ENCODE peak calls at places on chromosomes 1 and 21, in seven cellular contexts. B, K, G, L, T, S and X are unnamed samples.

GRCh38 chr1:204340137-204340536 is 19.6 kb downstream of the PLEKHA6 start:
- DNase-seq in G (no peak), B (no peak), S (no peak), T (no peak), K (no peak), L (no peak), X (no peak)

GRCh38 chr1:16088996-16089395 is 15.5 kb upstream of the FAM131C start:
- DNase-seq in S (no peak), L (no peak), G (no peak), K (no peak), B (no peak), T (no peak), X (no peak)

GRCh38 chr1:198623920-198624647 is 14.8 kb upstream of the PTPRC start:
- DNase-seq in T (no peak), B (no peak), S (no peak), G (no peak), K (no peak), L (no peak), X (no peak)

GRCh38 chr1:48442864-48443619 is 29.0 kb downstream of the SPATA6 start:
- DNase-seq in B (no peak), S (peak; percentile 5), K (no peak), G (no peak), L (no peak), T (no peak), X (peak; percentile 38)

GRCh38 chr21:44699502-44700001 is 2.6 kb downstream of the KRTAP10-12 start:
- DNase-seq in G (no peak), K (no peak), B (peak; percentile 32), L (no peak), T (no peak), S (no peak), X (no peak)

GRCh38 chr21:36330904-36331303 is 10.9 kb downstream of the MORC3 start:
- DNase-seq in S (no peak), K (peak; percentile 51), T (peak; percentile 16), G (peak; percentile 27), L (peak; percentile 64), B (peak; percentile 61), X (peak; percentile 74)

GRCh38 chr1:10685851-10686403 is 110.5 kb downstream of the CASZ1 start:
- DNase-seq in S (no peak), B (no peak), K (peak; percentile 93), T (no peak), G (no peak), L (no peak), X (no peak)

GRCh38 chr1:43172532-43172972 is 422 bp downstream of the CFAP57 start:
- DNase-seq in G (peak; percentile 84), K (peak; percentile 69), S (peak; percentile 46), B (peak; percentile 94), T (no peak), L (peak; percentile 98), X (peak; percentile 62)

GRCh38 chr1:167628754-167629515 is 1.1 kb upstream of the RCSD1 start:
- DNase-seq in G (no peak), S (no peak), K (no peak), L (no peak), T (no peak), B (no peak), X (no peak)

GRCh38 chr1:214008791-214009612 is 21.2 kb downstream of the PROX1 start:
- DNase-seq in T (no peak), B (no peak), L (no peak), K (no peak), S (no peak), G (no peak), X (no peak)

GRCh38 chr1:65265296-65266271 is 43.8 kb upstream of the DNAJC6 start:
- DNase-seq in B (peak; percentile 89), L (no peak), K (peak; percentile 57), G (no peak), T (no peak), S (no peak), X (no peak)

GRCh38 chr1:100296140-100296539 is 30.1 kb downstream of the RTCA start:
- DNase-seq in G (no peak), K (no peak), S (no peak), L (no peak), B (no peak), T (no peak), X (no peak)

GRCh38 chr1:33445108-33445507 is 14.2 kb upstream of the PHC2 start:
- DNase-seq in T (no peak), B (no peak), S (no peak), K (no peak), G (no peak), L (no peak), X (no peak)

GRCh38 chr1:33443705-33444180 is 12.8 kb upstream of the PHC2 start:
- DNase-seq in S (no peak), K (no peak), T (no peak), B (no peak), G (no peak), L (no peak), X (no peak)

GRCh38 chr1:33441088-33441745 is 10.3 kb upstream of the PHC2 start:
- DNase-seq in B (no peak), L (no peak), K (peak; percentile 31), G (no peak), S (no peak), T (no peak), X (no peak)

GRCh38 chr1:33442141-33442540 is 11.2 kb upstream of the PHC2 start:
- DNase-seq in G (no peak), T (no peak), B (no peak), S (no peak), L (no peak), K (no peak), X (no peak)

DNA sequence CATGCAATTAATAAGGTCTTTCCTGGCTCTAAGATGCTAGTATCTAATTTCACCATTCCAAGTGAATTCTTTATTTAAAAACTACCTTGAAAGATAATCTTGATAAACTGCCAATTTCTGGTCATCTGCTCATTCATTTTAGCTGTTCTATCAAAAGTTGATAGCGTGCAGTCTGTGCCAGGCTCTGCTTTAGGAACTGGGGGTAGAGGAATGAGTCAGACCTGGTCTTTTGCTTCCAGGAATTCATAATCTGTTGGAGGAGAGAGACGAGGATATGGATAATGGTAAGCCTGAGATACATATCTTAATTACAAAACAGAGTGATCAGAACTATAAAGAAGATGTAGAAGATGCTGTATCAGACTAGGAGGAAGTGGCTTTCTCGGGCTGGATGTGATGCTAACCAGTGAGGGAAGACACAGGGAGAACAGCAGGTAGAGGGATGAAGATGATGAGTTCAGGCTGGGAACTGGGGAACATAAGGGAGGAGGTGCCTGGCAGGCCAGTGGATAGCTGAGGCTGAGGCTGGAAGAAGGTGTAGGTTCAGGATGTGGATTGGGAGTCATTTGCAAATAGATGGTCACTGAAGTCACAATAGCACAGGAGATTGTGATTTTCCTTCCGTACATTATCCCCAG is 12.3 kb upstream of the PHC2 start:
- DNase-seq in B (no peak), T (no peak), S (no peak), G (no peak), L (no peak), K (no peak), X (no peak)
- TF ChIP-seq JUND in B (peak; percentile 80), T (no peak), S (no peak), G (no peak), L (no peak), K (no peak), X (no peak)

GRCh38 chr1:216726435-216726834 is 3.2 kb upstream of the ESRRG start:
- DNase-seq in K (no peak), L (no peak), S (no peak), B (no peak), G (no peak), T (no peak), X (no peak)

GRCh38 chr1:216722841-216723240 is 388 bp downstream of the ESRRG start:
- DNase-seq in S (no peak), T (no peak), K (no peak), B (no peak), G (no peak), L (no peak), X (no peak)

GRCh38 chr1:216723274-216723780 is at the start of gene ESRRG:
- DNase-seq in B (peak; percentile 75), K (peak; percentile 1), L (no peak), S (peak; percentile 58), G (no peak), T (no peak), X (peak; percentile 31)

GRCh38 chr1:216721878-216722277 is 1.4 kb downstream of the ESRRG start:
- DNase-seq in G (no peak), T (no peak), B (no peak), S (no peak), K (no peak), L (no peak), X (no peak)
- TF ChIP-seq JUND in G (no peak), T (no peak), B (no peak), S (no peak), K (no peak), L (no peak), X (no peak)

GRCh38 chr1:46533179-46533864 is 18.1 kb downstream of the KNCN start:
- DNase-seq in S (no peak), G (no peak), T (no peak), K (no peak), B (peak; percentile 77), L (no peak), X (peak; percentile 18)

GRCh38 chr1:46530791-46531409 is 20.5 kb downstream of the KNCN start:
- DNase-seq in G (no peak), K (no peak), T (no peak), S (no peak), L (no peak), B (no peak), X (peak; percentile 65)

GRCh38 chr1:46532095-46532494 is 19.4 kb downstream of the KNCN start:
- DNase-seq in L (no peak), K (no peak), S (no peak), G (no peak), B (no peak), T (no peak), X (no peak)

GRCh38 chr1:46530311-46530710 is 21.1 kb downstream of the KNCN start:
- DNase-seq in T (no peak), K (no peak), S (no peak), L (no peak), G (no peak), B (no peak), X (no peak)

GRCh38 chr1:46532498-46533178 is 18.8 kb downstream of the KNCN start:
- DNase-seq in T (no peak), B (peak; percentile 95), L (peak; percentile 92), G (no peak), S (no peak), K (no peak), X (peak; percentile 72)
- TF ChIP-seq JUND in T (no peak), B (no peak), L (no peak), G (no peak), S (no peak), K (no peak), X (no peak)

DNA sequence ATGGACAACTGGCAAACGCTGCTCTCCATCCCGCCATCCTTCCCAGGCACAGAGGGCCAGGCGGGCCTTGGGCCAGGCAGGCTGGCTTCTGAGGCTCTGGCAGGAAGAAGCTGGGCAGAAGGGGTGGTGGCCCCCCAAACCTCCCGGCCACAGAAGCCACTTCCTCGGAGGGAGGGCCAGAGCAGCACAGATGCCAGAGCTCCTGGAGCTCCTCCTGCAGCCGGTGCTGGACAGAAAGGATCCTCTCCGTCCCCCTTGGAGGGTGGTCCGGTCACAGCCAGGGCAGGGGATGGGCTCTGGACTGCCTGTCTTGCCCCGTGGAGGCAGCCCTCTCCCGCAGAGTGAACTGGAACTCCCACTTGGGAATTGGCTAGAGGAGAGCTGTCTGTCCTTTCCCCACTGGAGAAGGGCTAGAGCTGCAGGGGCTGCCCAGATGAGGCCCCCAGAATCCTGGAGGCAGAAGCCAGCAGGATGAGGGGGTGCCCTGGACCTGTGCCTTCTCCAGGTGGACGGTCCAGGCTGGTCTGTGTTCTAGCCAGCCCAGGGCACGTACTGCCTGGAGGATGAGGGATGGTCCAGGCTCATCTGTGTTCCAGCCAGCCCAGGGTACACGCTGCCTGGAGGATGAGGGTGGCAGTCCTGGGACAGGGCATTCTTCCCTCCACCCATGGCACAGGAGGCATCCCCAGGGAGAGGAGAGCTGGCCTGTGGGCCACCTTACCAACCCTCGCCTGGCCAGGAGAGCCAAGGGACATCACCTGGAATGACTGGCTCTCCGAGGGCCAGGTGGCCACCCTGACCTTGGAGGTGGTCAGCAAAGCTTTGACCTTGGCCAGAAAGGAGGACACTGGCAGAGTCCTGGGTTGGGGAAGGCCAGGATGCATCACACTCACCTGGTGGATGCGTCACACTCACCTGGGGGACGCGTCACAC is 47.3 kb upstream of the ACTRT2 start:
- DNase-seq in S (no peak), L (no peak), G (no peak), K (no peak), B (no peak), T (no peak), X (no peak)
- TF ChIP-seq JUND in S (no peak), L (no peak), G (no peak), K (no peak), B (no peak), T (no peak), X (no peak)